ENCODE peak calls at places on chromosome 19, in ten cellular contexts. F is frontal cortex; H is PC-3; G is Panc1; I is stimulated activated CD8-positive, alpha-beta memory T cell treated with anti-CD3 and anti-CD28 coated beads, Interleukin-2, amount 100 ng/mL, for 1 hour; O is HCEC 1CT; J is neural progenitor cell; R is RWPE1; E is stimulated activated CD4-positive, alpha-beta T cell treated with anti-CD3 and anti-CD28 coated beads, Interleukin-1b, Interleukin-23, amount 100 ng/mL, for 1 hour; B is GM13977. Y is an unnamed sample.

GRCh38 chr19:46766569-46767317 is 20.5 kb upstream of the STRN4 start:
- DNase-seq in F (no peak), H (peak), G (no peak), I (no peak), O (no peak), J (peak), R (no peak), E (no peak), B (peak), Y (no peak)

GRCh38 chr19:35977446-35978222 is 17.4 kb upstream of the SDHAF1 start:
- DNase-seq in F (no peak), H (no peak), G (no peak), I (no peak), O (peak), J (peak), R (no peak), E (no peak), B (no peak), Y (no peak)

GRCh38 chr19:41998246-41999020 is 4.4 kb upstream of the ATP1A3 start:
- DNase-seq in F (no peak), H (peak), G (no peak), I (no peak), O (peak), J (peak), R (peak), E (no peak), B (peak), Y (no peak)

GRCh38 chr19:51572415-51572814 is 1.3 kb downstream of the ZNF175 start:
- DNase-seq in F (no peak), H (peak), G (no peak), I (no peak), O (peak), J (no peak), R (no peak), E (no peak), B (no peak), Y (peak)

GRCh38 chr19:56837892-56838679 is 2.4 kb downstream of the PEG3 start:
- DNase-seq in F (peak), H (peak), G (no peak), I (no peak), O (no peak), J (no peak), R (no peak), E (no peak), B (peak), Y (no peak)

GRCh38 chr19:676343-677105 is at the start of gene FSTL3:
- DNase-seq in F (no peak), H (peak), G (no peak), I (no peak), O (no peak), J (peak), R (peak), E (no peak), B (no peak), Y (no peak)

GRCh38 chr19:1066748-1067340 is at the start of gene ARHGAP45:
- DNase-seq in F (no peak), H (peak), G (no peak), I (peak), O (no peak), J (peak), R (no peak), E (peak), B (peak), Y (peak)

GRCh38 chr19:6963937-6964336 is 57.3 kb downstream of the MBD3L2B start:
- DNase-seq in F (no peak), H (peak), G (no peak), I (no peak), O (no peak), J (no peak), R (no peak), E (peak), B (no peak), Y (no peak)

GRCh38 chr19:45779231-45780145 is 2.8 kb downstream of the DMPK start:
- DNase-seq in F (peak), H (peak), G (no peak), I (peak), O (peak), J (peak), R (peak), E (peak), B (peak), Y (peak)

GRCh38 chr19:13764821-13765394 is 586 bp downstream of the MRI1 start:
- DNase-seq in F (no peak), H (peak), G (no peak), I (no peak), O (no peak), J (peak), R (no peak), E (no peak), B (peak), Y (no peak)

GRCh38 chr19:46546194-46546896 is 50.7 kb upstream of the PNMA8B start:
- DNase-seq in F (no peak), H (peak), G (no peak), I (no peak), O (peak), J (peak), R (peak), E (no peak), B (peak), Y (no peak)

GRCh38 chr19:37333457-37333856 is 37.4 kb upstream of the ZNF527 start:
- DNase-seq in F (no peak), H (peak), G (no peak), I (no peak), O (no peak), J (no peak), R (no peak), E (no peak), B (no peak), Y (no peak)

GRCh38 chr19:18160792-18161690 is 8.1 kb downstream of the PIK3R2 start:
- DNase-seq in F (peak), H (peak), G (no peak), I (peak), O (peak), J (peak), R (peak), E (peak), B (peak), Y (peak)

GRCh38 chr19:18223860-18224524 is 2.2 kb downstream of the PDE4C start:
- DNase-seq in F (no peak), H (peak), G (peak), I (no peak), O (no peak), J (peak), R (peak), E (no peak), B (peak), Y (peak)

GRCh38 chr19:1862424-1863307 is 713 bp downstream of the KLF16 start:
- DNase-seq in F (no peak), H (peak), G (no peak), I (no peak), O (no peak), J (peak), R (no peak), E (peak), B (peak), Y (peak)

Y was measured in RKO.